ENCODE peak calls at places on chromosome X, in five cellular contexts. D is GOT3, J is AG10803, R is hepatic stellate cell, L is omental fat pad. K is an unnamed sample.

GRCh38 chrX:108610141-108610540 is 126.2 kb downstream of the IRS4 start:
- DNase-seq in L (no peak), D (no peak), J (no peak), R (no peak), K (no peak)

GRCh38 chrX:38800981-38801845 is at the start of gene MID1IP1:
- DNase-seq in D (peak; percentile 41), J (peak; percentile 88), L (peak; percentile 46), R (peak; percentile 90), K (peak; percentile 28)

GRCh38 chrX:34350552-34350951 is 218.4 kb upstream of the FAM47A start:
- DNase-seq in R (no peak), J (no peak), L (no peak), D (no peak), K (no peak)

GRCh38 chrX:111164728-111165127 is 68.7 kb downstream of the PAK3 start:
- DNase-seq in D (no peak), R (no peak), L (no peak), J (peak; percentile 0), K (no peak)

GRCh38 chrX:12920990-12921389 is 14.6 kb downstream of the TLR8 start:
- DNase-seq in J (no peak), R (no peak), L (no peak), D (no peak), K (no peak)

GRCh38 chrX:55778322-55778721 is 60.8 kb downstream of the RRAGB start:
- DNase-seq in J (peak; percentile 13), R (no peak), D (no peak), L (no peak), K (no peak)

GRCh38 chrX:21638311-21638710 is 19.8 kb downstream of the KLHL34 start:
- DNase-seq in L (no peak), D (no peak), R (peak; percentile 35), J (peak; percentile 61), K (no peak)

GRCh38 chrX:29652484-29652883 is 562.9 kb upstream of the MAGEB2 start:
- DNase-seq in R (no peak), J (peak; percentile 72), D (no peak), L (no peak), K (no peak)

GRCh38 chrX:139201924-139202323 is 328.6 kb upstream of the F9 start:
- DNase-seq in D (no peak), R (no peak), L (no peak), J (no peak), K (no peak)

GRCh38 chrX:8191022-8191421 is 20.0 kb upstream of the VCX2 start:
- DNase-seq in D (no peak), J (no peak), L (no peak), R (no peak), K (no peak)

GRCh38 chrX:9866633-9867032 is 80.4 kb downstream of the SHROOM2 start:
- DNase-seq in J (no peak), L (no peak), R (no peak), D (no peak), K (no peak)

GRCh38 chrX:99522450-99522849 is 887.6 kb downstream of the PCDH19 start:
- DNase-seq in D (no peak), R (no peak), J (no peak), L (no peak), K (no peak)

GRCh38 chrX:119417842-119418241 is 18.7 kb downstream of the SLC25A43 start:
- DNase-seq in L (no peak), D (no peak), J (no peak), R (no peak), K (no peak)

K was measured in H54.